ENCODE peak calls at places on chromosome 15, in six cellular contexts. J is AG09309, Q is GM23338, R is mucosa of descending colon, I is SHP77, C is activated T-cell treated with anti-CD3 and anti-CD28 coated beads for 4 hours. G is an unnamed sample.

GRCh38 chr15:72912121-72912520 is 128.6 kb upstream of the ADPGK start:
- DNase-seq in J (no peak), Q (no peak), R (peak), I (no peak), C (no peak), G (no peak)

GRCh38 chr15:86077070-86077469 is 2.6 kb upstream of the AGBL1 start:
- DNase-seq in J (no peak), Q (peak), R (no peak), I (no peak), C (no peak), G (no peak)

GRCh38 chr15:87557871-87558270 is 698.7 kb downstream of the NTRK3 start:
- DNase-seq in J (no peak), Q (no peak), R (no peak), I (no peak), C (no peak), G (no peak)

GRCh38 chr15:84725001-84725491 is 9.1 kb upstream of the SEC11A start:
- DNase-seq in J (no peak), Q (no peak), R (no peak), I (no peak), C (no peak), G (no peak)

GRCh38 chr15:35973019-35973418 is 427.1 kb upstream of the DPH6 start:
- DNase-seq in J (no peak), Q (no peak), R (no peak), I (no peak), C (no peak), G (no peak)

GRCh38 chr15:66862111-66862815 is 160.2 kb downstream of the SMAD6 start:
- DNase-seq in J (no peak), Q (peak), R (no peak), I (no peak), C (no peak), G (no peak)

GRCh38 chr15:38618242-38618925 is 53.8 kb upstream of the RASGRP1 start:
- DNase-seq in J (no peak), Q (no peak), R (no peak), I (no peak), C (no peak), G (no peak)

GRCh38 chr15:77532067-77532710 is 100.5 kb downstream of the LINGO1 start:
- DNase-seq in J (no peak), Q (no peak), R (no peak), I (no peak), C (no peak), G (no peak)

GRCh38 chr15:78977091-78977571 is 32.3 kb upstream of the CTSH start:
- DNase-seq in J (no peak), Q (no peak), R (no peak), I (no peak), C (no peak), G (no peak)

GRCh38 chr15:82624008-82624407 is 23.2 kb downstream of the CPEB1 start:
- DNase-seq in J (no peak), Q (no peak), R (no peak), I (no peak), C (no peak), G (no peak)

GRCh38 chr15:40789119-40789518 is 17.8 kb upstream of the ZFYVE19 start:
- DNase-seq in J (no peak), Q (peak), R (no peak), I (no peak), C (no peak), G (no peak)

GRCh38 chr15:68352401-68353062 is 75.0 kb downstream of the FEM1B start:
- DNase-seq in J (peak), Q (no peak), R (peak), I (peak), C (peak), G (peak)

GRCh38 chr15:74584779-74585178 is 30.9 kb upstream of the CLK3 start:
- DNase-seq in J (no peak), Q (no peak), R (no peak), I (no peak), C (no peak), G (no peak)

GRCh38 chr15:85142324-85142723 is 160.7 kb downstream of the PDE8A start:
- DNase-seq in J (peak), Q (no peak), R (no peak), I (no peak), C (no peak), G (peak)

GRCh38 chr15:98744506-98744905 is 96.2 kb downstream of the IGF1R start:
- DNase-seq in J (no peak), Q (no peak), R (no peak), I (no peak), C (no peak), G (no peak)

GRCh38 chr15:64233299-64233698 is 70.5 kb upstream of the PPIB start:
- DNase-seq in J (no peak), Q (no peak), R (no peak), I (no peak), C (no peak), G (no peak)

GRCh38 chr15:47796339-47796738 is 79.0 kb downstream of the SEMA6D start:
- DNase-seq in J (no peak), Q (no peak), R (no peak), I (no peak), C (no peak), G (no peak)

GRCh38 chr15:25246641-25247417 is 192.0 kb downstream of the UBE3A start:
- DNase-seq in J (no peak), Q (no peak), R (no peak), I (no peak), C (no peak), G (no peak)

GRCh38 chr15:40501487-40501886 is 30.7 kb downstream of the CHST14 start:
- DNase-seq in J (no peak), Q (no peak), R (no peak), I (no peak), C (no peak), G (no peak)

GRCh38 chr15:67824157-67824899 is 981 bp upstream of the SKOR1 start:
- DNase-seq in J (no peak), Q (peak), R (no peak), I (no peak), C (no peak), G (no peak)

GRCh38 chr15:71237456-71238188 is 122.4 kb downstream of the THSD4 start:
- DNase-seq in J (peak), Q (no peak), R (peak), I (no peak), C (no peak), G (peak)

GRCh38 chr15:53872410-53872809 is 105.8 kb upstream of the UNC13C start:
- DNase-seq in J (no peak), Q (no peak), R (no peak), I (no peak), C (no peak), G (no peak)

GRCh38 chr15:62928242-62928995 is 114.1 kb upstream of the TPM1 start:
- DNase-seq in J (peak), Q (no peak), R (no peak), I (peak), C (no peak), G (peak)

GRCh38 chr15:84685304-84685703 is 27.3 kb upstream of the NMB start:
- DNase-seq in J (peak), Q (no peak), R (no peak), I (peak), C (no peak), G (peak)

G was measured in fibroblast of the conjunctiva.